ENCODE peak calls at places on chromosomes 13 and 19, in ten cellular contexts. One of them, this sample, is unnamed.

GRCh38 chr19:33118643-33119042 is 13.3 kb upstream of the WDR88 start:
- DNase-seq in Peyer's patch: no peak
- DNase-seq in dorsolateral prefrontal cortex: no peak
- DNase-seq in MM.1S: no peak
- DNase-seq in adrenal gland: no peak
- DNase-seq in astrocyte: no peak
- DNase-seq in suprapubic skin: no peak
- DNase-seq in AG04450: no peak
- DNase-seq in right lobe of liver: peak; percentile 30
- DNase-seq in hepatocyte: no peak
- DNase-seq in this sample: no peak

GRCh38 chr19:41588497-41589209 is 12.7 kb downstream of the CEACAM21 start:
- DNase-seq in Peyer's patch: no peak
- DNase-seq in dorsolateral prefrontal cortex: no peak
- DNase-seq in MM.1S: peak; percentile 52
- DNase-seq in adrenal gland: no peak
- DNase-seq in astrocyte: peak; percentile 10
- DNase-seq in suprapubic skin: no peak
- DNase-seq in AG04450: no peak
- DNase-seq in right lobe of liver: no peak
- DNase-seq in hepatocyte: peak; percentile 47
- DNase-seq in this sample: no peak

GRCh38 chr13:71137106-71137505 is 729.9 kb downstream of the DACH1 start:
- DNase-seq in Peyer's patch: no peak
- DNase-seq in dorsolateral prefrontal cortex: no peak
- DNase-seq in MM.1S: no peak
- DNase-seq in adrenal gland: no peak
- DNase-seq in astrocyte: no peak
- DNase-seq in suprapubic skin: no peak
- DNase-seq in AG04450: no peak
- DNase-seq in right lobe of liver: no peak
- DNase-seq in hepatocyte: no peak
- DNase-seq in this sample: no peak

GRCh38 chr13:80442613-80443012 is 101.7 kb upstream of the SPRY2 start:
- DNase-seq in Peyer's patch: no peak
- DNase-seq in dorsolateral prefrontal cortex: no peak
- DNase-seq in MM.1S: no peak
- DNase-seq in adrenal gland: no peak
- DNase-seq in astrocyte: no peak
- DNase-seq in suprapubic skin: no peak
- DNase-seq in AG04450: no peak
- DNase-seq in right lobe of liver: no peak
- DNase-seq in hepatocyte: no peak
- DNase-seq in this sample: no peak

GRCh38 chr19:42606660-42607351 is 12.1 kb upstream of the CEACAM8 start:
- DNase-seq in Peyer's patch: peak; percentile 66
- DNase-seq in dorsolateral prefrontal cortex: peak; percentile 56
- DNase-seq in MM.1S: peak; percentile 47
- DNase-seq in adrenal gland: peak; percentile 52
- DNase-seq in astrocyte: no peak
- DNase-seq in suprapubic skin: no peak
- DNase-seq in AG04450: no peak
- DNase-seq in right lobe of liver: peak; percentile 62
- DNase-seq in hepatocyte: peak; percentile 50
- DNase-seq in this sample: no peak

GRCh38 chr19:48470856-48471255 is 1.7 kb downstream of the CYTH2 start:
- DNase-seq in Peyer's patch: no peak
- DNase-seq in dorsolateral prefrontal cortex: no peak
- DNase-seq in MM.1S: no peak
- DNase-seq in adrenal gland: no peak
- DNase-seq in astrocyte: no peak
- DNase-seq in suprapubic skin: no peak
- DNase-seq in AG04450: no peak
- DNase-seq in right lobe of liver: no peak
- DNase-seq in hepatocyte: no peak
- DNase-seq in this sample: no peak

GRCh38 chr13:21234537-21234936 is 58.1 kb downstream of the MRPL57 start:
- DNase-seq in Peyer's patch: no peak
- DNase-seq in dorsolateral prefrontal cortex: no peak
- DNase-seq in MM.1S: no peak
- DNase-seq in adrenal gland: no peak
- DNase-seq in astrocyte: no peak
- DNase-seq in suprapubic skin: no peak
- DNase-seq in AG04450: no peak
- DNase-seq in right lobe of liver: no peak
- DNase-seq in hepatocyte: peak; percentile 18
- DNase-seq in this sample: no peak

GRCh38 chr19:50729894-50730293 is 6.7 kb downstream of the CLEC11A start:
- DNase-seq in Peyer's patch: no peak
- DNase-seq in dorsolateral prefrontal cortex: no peak
- DNase-seq in MM.1S: no peak
- DNase-seq in adrenal gland: no peak
- DNase-seq in astrocyte: no peak
- DNase-seq in suprapubic skin: no peak
- DNase-seq in AG04450: no peak
- DNase-seq in right lobe of liver: no peak
- DNase-seq in hepatocyte: no peak
- DNase-seq in this sample: no peak

GRCh38 chr13:98050041-98050466 is 92.8 kb upstream of the FARP1 start:
- DNase-seq in Peyer's patch: no peak
- DNase-seq in dorsolateral prefrontal cortex: no peak
- DNase-seq in MM.1S: no peak
- DNase-seq in adrenal gland: no peak
- DNase-seq in astrocyte: no peak
- DNase-seq in suprapubic skin: no peak
- DNase-seq in AG04450: no peak
- DNase-seq in right lobe of liver: no peak
- DNase-seq in hepatocyte: peak; percentile 29
- DNase-seq in this sample: no peak

GRCh38 chr13:83312194-83312593 is 570.1 kb downstream of the SLITRK1 start:
- DNase-seq in Peyer's patch: no peak
- DNase-seq in dorsolateral prefrontal cortex: no peak
- DNase-seq in MM.1S: no peak
- DNase-seq in adrenal gland: no peak
- DNase-seq in astrocyte: peak; percentile 31
- DNase-seq in suprapubic skin: no peak
- DNase-seq in AG04450: no peak
- DNase-seq in right lobe of liver: no peak
- DNase-seq in hepatocyte: no peak
- DNase-seq in this sample: no peak

GRCh38 chr19:33963514-33963913 is 166.8 kb downstream of the KCTD15 start:
- DNase-seq in Peyer's patch: no peak
- DNase-seq in dorsolateral prefrontal cortex: no peak
- DNase-seq in MM.1S: no peak
- DNase-seq in adrenal gland: no peak
- DNase-seq in astrocyte: no peak
- DNase-seq in suprapubic skin: no peak
- DNase-seq in AG04450: no peak
- DNase-seq in right lobe of liver: no peak
- DNase-seq in hepatocyte: no peak
- DNase-seq in this sample: no peak

GRCh38 chr19:50728084-50728737 is 5.0 kb downstream of the CLEC11A start:
- DNase-seq in Peyer's patch: peak; percentile 69
- DNase-seq in dorsolateral prefrontal cortex: peak; percentile 80
- DNase-seq in MM.1S: no peak
- DNase-seq in adrenal gland: peak; percentile 75
- DNase-seq in astrocyte: no peak
- DNase-seq in suprapubic skin: peak; percentile 81
- DNase-seq in AG04450: no peak
- DNase-seq in right lobe of liver: peak; percentile 68
- DNase-seq in hepatocyte: peak; percentile 88
- DNase-seq in this sample: no peak

GRCh38 chr19:48623556-48624066 is 4.3 kb downstream of the SPHK2 start:
- DNase-seq in Peyer's patch: no peak
- DNase-seq in dorsolateral prefrontal cortex: no peak
- DNase-seq in MM.1S: no peak
- DNase-seq in adrenal gland: no peak
- DNase-seq in astrocyte: no peak
- DNase-seq in suprapubic skin: no peak
- DNase-seq in AG04450: no peak
- DNase-seq in right lobe of liver: no peak
- DNase-seq in hepatocyte: peak; percentile 10
- DNase-seq in this sample: no peak

GRCh38 chr19:16042533-16043085 is 33.7 kb upstream of the TPM4 start:
- DNase-seq in Peyer's patch: peak; percentile 19
- DNase-seq in dorsolateral prefrontal cortex: no peak
- DNase-seq in MM.1S: no peak
- DNase-seq in adrenal gland: no peak
- DNase-seq in astrocyte: no peak
- DNase-seq in suprapubic skin: no peak
- DNase-seq in AG04450: no peak
- DNase-seq in right lobe of liver: no peak
- DNase-seq in hepatocyte: no peak
- DNase-seq in this sample: no peak

GRCh38 chr19:36417752-36418286 is 625 bp downstream of the ZFP82 start:
- DNase-seq in Peyer's patch: no peak
- DNase-seq in dorsolateral prefrontal cortex: no peak
- DNase-seq in MM.1S: no peak
- DNase-seq in adrenal gland: peak; percentile 15
- DNase-seq in astrocyte: no peak
- DNase-seq in suprapubic skin: peak; percentile 58
- DNase-seq in AG04450: no peak
- DNase-seq in right lobe of liver: no peak
- DNase-seq in hepatocyte: peak; percentile 3
- DNase-seq in this sample: peak; percentile 66

GRCh38 chr19:31146546-31147183 is 202.6 kb downstream of the TSHZ3 start:
- DNase-seq in Peyer's patch: no peak
- DNase-seq in dorsolateral prefrontal cortex: no peak
- DNase-seq in MM.1S: no peak
- DNase-seq in adrenal gland: no peak
- DNase-seq in astrocyte: no peak
- DNase-seq in suprapubic skin: no peak
- DNase-seq in AG04450: no peak
- DNase-seq in right lobe of liver: no peak
- DNase-seq in hepatocyte: no peak
- DNase-seq in this sample: no peak

GRCh38 chr13:73519720-73520119 is 460.9 kb downstream of the KLF5 start:
- DNase-seq in Peyer's patch: no peak
- DNase-seq in dorsolateral prefrontal cortex: no peak
- DNase-seq in MM.1S: no peak
- DNase-seq in adrenal gland: no peak
- DNase-seq in astrocyte: peak; percentile 14
- DNase-seq in suprapubic skin: no peak
- DNase-seq in AG04450: no peak
- DNase-seq in right lobe of liver: no peak
- DNase-seq in hepatocyte: no peak
- DNase-seq in this sample: no peak

GRCh38 chr13:80086304-80086721 is 254.6 kb downstream of the SPRY2 start:
- DNase-seq in Peyer's patch: no peak
- DNase-seq in dorsolateral prefrontal cortex: no peak
- DNase-seq in MM.1S: no peak
- DNase-seq in adrenal gland: no peak
- DNase-seq in astrocyte: peak; percentile 44
- DNase-seq in suprapubic skin: no peak
- DNase-seq in AG04450: no peak
- DNase-seq in right lobe of liver: no peak
- DNase-seq in hepatocyte: peak; percentile 32
- DNase-seq in this sample: no peak

GRCh38 chr19:3106509-3107141 is 12.5 kb downstream of the GNA11 start:
- DNase-seq in Peyer's patch: no peak
- DNase-seq in dorsolateral prefrontal cortex: no peak
- DNase-seq in MM.1S: no peak
- DNase-seq in adrenal gland: no peak
- DNase-seq in astrocyte: no peak
- DNase-seq in suprapubic skin: no peak
- DNase-seq in AG04450: no peak
- DNase-seq in right lobe of liver: no peak
- DNase-seq in hepatocyte: no peak
- DNase-seq in this sample: no peak
- TF ChIP-seq CTCF in Peyer's patch: no peak
- TF ChIP-seq CTCF in dorsolateral prefrontal cortex: no peak
- TF ChIP-seq CTCF in MM.1S: no peak
- TF ChIP-seq CTCF in adrenal gland: no peak
- TF ChIP-seq CTCF in astrocyte: no peak
- TF ChIP-seq CTCF in suprapubic skin: no peak
- TF ChIP-seq CTCF in AG04450: no peak
- TF ChIP-seq CTCF in right lobe of liver: no peak
- TF ChIP-seq CTCF in hepatocyte: no peak
- TF ChIP-seq CTCF in this sample: no peak

GRCh38 chr13:24050292-24050711 is 110.2 kb upstream of the SPATA13 start:
- DNase-seq in Peyer's patch: no peak
- DNase-seq in dorsolateral prefrontal cortex: peak; percentile 76
- DNase-seq in MM.1S: no peak
- DNase-seq in adrenal gland: peak; percentile 56
- DNase-seq in astrocyte: peak; percentile 73
- DNase-seq in suprapubic skin: no peak
- DNase-seq in AG04450: no peak
- DNase-seq in right lobe of liver: no peak
- DNase-seq in hepatocyte: no peak
- DNase-seq in this sample: peak; percentile 83
- H3K27ac ChIP-seq in Peyer's patch: no peak overlapping the region
- H3K27ac ChIP-seq in dorsolateral prefrontal cortex: peak overlapping the region; percentile 62
- H3K27ac ChIP-seq in MM.1S: no peak overlapping the region
- H3K27ac ChIP-seq in adrenal gland: no peak overlapping the region
- H3K27ac ChIP-seq in astrocyte: no peak overlapping the region
- H3K27ac ChIP-seq in suprapubic skin: peak overlapping the region; percentile 58
- H3K27ac ChIP-seq in AG04450: peak overlapping the region; percentile 41
- H3K27ac ChIP-seq in right lobe of liver: no peak overlapping the region
- H3K27ac ChIP-seq in hepatocyte: no peak overlapping the region
- H3K27ac ChIP-seq in this sample: peak overlapping the region; percentile 20

DNA sequence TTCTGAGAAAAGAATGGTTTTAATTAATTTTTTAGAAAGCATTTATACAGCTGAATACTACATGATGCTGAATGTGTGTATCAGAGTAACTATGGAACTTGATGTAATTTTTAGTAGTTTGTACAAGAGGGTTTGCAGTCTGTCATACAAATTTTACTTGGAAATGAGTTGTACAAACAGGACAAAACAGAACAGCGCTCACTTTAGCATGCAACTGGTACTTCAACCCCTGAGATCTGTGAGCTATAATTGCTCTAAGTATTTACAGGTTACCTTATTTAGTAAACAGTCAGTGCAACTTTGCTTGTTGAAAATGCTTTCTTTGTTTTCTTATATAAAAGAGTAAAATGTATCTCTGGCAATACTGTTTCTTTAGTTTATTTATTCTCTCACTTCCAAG is 719 bp downstream of the TNFRSF19 start:
- DNase-seq in Peyer's patch: no peak
- DNase-seq in dorsolateral prefrontal cortex: no peak
- DNase-seq in MM.1S: no peak
- DNase-seq in adrenal gland: no peak
- DNase-seq in astrocyte: peak; percentile 49
- DNase-seq in suprapubic skin: no peak
- DNase-seq in AG04450: no peak
- DNase-seq in right lobe of liver: no peak
- DNase-seq in hepatocyte: peak; percentile 35
- DNase-seq in this sample: no peak
- H3K4me3 ChIP-seq in Peyer's patch: no peak overlapping the region
- H3K4me3 ChIP-seq in dorsolateral prefrontal cortex: no peak overlapping the region
- H3K4me3 ChIP-seq in MM.1S: no peak overlapping the region
- H3K4me3 ChIP-seq in adrenal gland: no peak overlapping the region
- H3K4me3 ChIP-seq in astrocyte: peak overlapping the region; percentile 70
- H3K4me3 ChIP-seq in suprapubic skin: peak overlapping the region; percentile 33
- H3K4me3 ChIP-seq in AG04450: peak overlapping the region; percentile 65
- H3K4me3 ChIP-seq in right lobe of liver: no peak overlapping the region
- H3K4me3 ChIP-seq in hepatocyte: peak overlapping the region; percentile 4
- H3K4me3 ChIP-seq in this sample: peak overlapping the region; percentile 28

DNA sequence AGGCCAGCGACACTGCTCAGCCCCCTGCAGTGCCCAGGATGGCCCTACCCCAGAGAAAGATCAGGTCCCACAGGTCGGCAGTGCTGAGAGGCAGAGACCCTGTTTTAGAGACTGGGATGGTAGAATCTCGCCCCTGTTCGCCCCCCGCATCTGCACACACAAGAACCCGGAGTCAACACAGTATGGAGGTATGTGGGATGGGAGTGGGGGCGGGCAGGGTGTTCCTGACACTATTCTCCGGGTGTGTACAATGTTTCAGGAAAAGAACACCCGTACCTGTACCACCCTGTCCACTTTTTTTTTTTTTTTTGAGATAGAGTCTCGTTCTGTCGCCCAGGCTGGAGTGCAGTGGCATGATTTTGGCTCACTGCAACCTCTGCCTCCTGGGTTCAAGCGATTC is 19.3 kb downstream of the PIP5K1C start:
- DNase-seq in Peyer's patch: no peak
- DNase-seq in dorsolateral prefrontal cortex: no peak
- DNase-seq in MM.1S: no peak
- DNase-seq in adrenal gland: no peak
- DNase-seq in astrocyte: no peak
- DNase-seq in suprapubic skin: no peak
- DNase-seq in AG04450: no peak
- DNase-seq in right lobe of liver: no peak
- DNase-seq in hepatocyte: no peak
- DNase-seq in this sample: no peak
- TF ChIP-seq CTCF in Peyer's patch: no peak
- TF ChIP-seq CTCF in dorsolateral prefrontal cortex: no peak
- TF ChIP-seq CTCF in MM.1S: no peak
- TF ChIP-seq CTCF in adrenal gland: no peak
- TF ChIP-seq CTCF in astrocyte: no peak
- TF ChIP-seq CTCF in suprapubic skin: no peak
- TF ChIP-seq CTCF in AG04450: no peak
- TF ChIP-seq CTCF in right lobe of liver: no peak
- TF ChIP-seq CTCF in hepatocyte: no peak
- TF ChIP-seq CTCF in this sample: no peak